ENCODE peak calls at places on chromosomes 3 and 15, in four cellular contexts. R, B, A and H are unnamed samples.

GRCh38 chr15:32864841-32865240 is 147.0 kb downstream of the GREM1 start:
- DNase-seq in R (no peak), B (no peak), A (no peak), H (no peak)

GRCh38 chr3:160945346-160945745 is 159.8 kb downstream of the B3GALNT1 start:
- DNase-seq in R (no peak), B (no peak), A (no peak), H (no peak)

GRCh38 chr3:176561826-176562225 is 635.5 kb downstream of the TBL1XR1 start:
- DNase-seq in R (no peak), B (no peak), A (no peak), H (no peak)

GRCh38 chr15:57376695-57377477 is 581 bp downstream of the CGNL1 start:
- DNase-seq in R (peak; percentile 26), B (no peak), A (no peak), H (no peak)

GRCh38 chr15:68401496-68402431 is 30.2 kb downstream of the ITGA11 start:
- DNase-seq in R (no peak), B (peak; percentile 5), A (no peak), H (no peak)

GRCh38 chr3:132317229-132317948 is at the start of gene ACP3:
- DNase-seq in R (no peak), B (no peak), A (peak; percentile 4), H (no peak)

GRCh38 chr15:63347074-63347859 is 34.4 kb downstream of the CA12 start:
- DNase-seq in R (no peak), B (no peak), A (no peak), H (no peak)

GRCh38 chr3:107956991-107957467 is 133.8 kb downstream of the CD47 start:
- DNase-seq in R (no peak), B (no peak), A (peak; percentile 50), H (peak; percentile 54)

GRCh38 chr15:88894348-88894818 is 961 bp downstream of the HAPLN3 start:
- DNase-seq in R (peak; percentile 86), B (peak; percentile 55), A (no peak), H (peak; percentile 67)

GRCh38 chr15:73273181-73274002 is 95.4 kb downstream of the HCN4 start:
- DNase-seq in R (peak; percentile 64), B (no peak), A (peak; percentile 18), H (no peak)

GRCh38 chr15:52005748-52006701 is 13.0 kb upstream of the MAPK6 start:
- DNase-seq in R (no peak), B (no peak), A (no peak), H (no peak)

GRCh38 chr15:66708389-66708788 is 6.4 kb downstream of the SMAD6 start:
- DNase-seq in R (no peak), B (no peak), A (no peak), H (no peak)

GRCh38 chr15:66939451-66940023 is 125.9 kb upstream of the SMAD3 start:
- DNase-seq in R (no peak), B (no peak), A (no peak), H (no peak)

GRCh38 chr3:173529062-173529711 is 131.6 kb downstream of the NLGN1 start:
- DNase-seq in R (peak; percentile 18), B (no peak), A (no peak), H (no peak)

GRCh38 chr3:117885046-117885445 is 1149.6 kb downstream of the IGSF11 start:
- DNase-seq in R (no peak), B (no peak), A (no peak), H (no peak)

GRCh38 chr3:40985195-40985594 is 214.1 kb upstream of the CTNNB1 start:
- DNase-seq in R (no peak), B (no peak), A (no peak), H (no peak)

GRCh38 chr3:20137642-20138041 is 48.4 kb downstream of the SGO1 start:
- DNase-seq in R (no peak), B (no peak), A (no peak), H (no peak)